ENCODE peak calls at places on chromosomes 13 and 19, in seven cellular contexts. S is lower lobe of right lung, Q is tibial nerve, A is astrocyte, L is PC-9, O is AG04450, K is PC-3. B is an unnamed sample.

GRCh38 chr19:336067-336614 is 8.5 kb downstream of the MIER2 start:
- DNase-seq in O (no peak), S (no peak), K (no peak), L (no peak), A (no peak), Q (no peak), B (no peak)

GRCh38 chr13:94416454-94417080 is 62.9 kb downstream of the DCT start:
- DNase-seq in O (no peak), A (peak), Q (no peak), K (peak), L (peak), S (no peak), B (no peak)

GRCh38 chr13:43153436-43154082 is 130.2 kb downstream of the DNAJC15 start:
- DNase-seq in A (peak), K (peak), Q (no peak), L (peak), O (peak), S (no peak), B (peak)

GRCh38 chr13:106680796-106681482 is 113.0 kb upstream of the ARGLU1 start:
- DNase-seq in L (no peak), S (no peak), Q (no peak), O (no peak), K (no peak), A (no peak), B (no peak)

GRCh38 chr13:73228546-73228945 is 169.7 kb downstream of the KLF5 start:
- DNase-seq in A (no peak), Q (no peak), L (no peak), K (peak), S (no peak), O (no peak), B (no peak)

GRCh38 chr19:32814046-32814445 is 55.5 kb downstream of the SLC7A9 start:
- DNase-seq in S (no peak), L (no peak), O (no peak), Q (no peak), K (no peak), A (no peak), B (no peak)

GRCh38 chr19:22603518-22604440 is 30.3 kb upstream of the ZNF492 start:
- DNase-seq in S (no peak), Q (no peak), K (no peak), A (no peak), O (no peak), L (no peak), B (no peak)

GRCh38 chr19:15101479-15102082 is 5.6 kb upstream of the SYDE1 start:
- DNase-seq in K (peak), A (no peak), O (no peak), L (peak), S (no peak), Q (peak), B (peak)

GRCh38 chr13:73220966-73221720 is 162.3 kb downstream of the KLF5 start:
- DNase-seq in O (no peak), Q (no peak), A (no peak), S (no peak), L (no peak), K (no peak), B (no peak)

GRCh38 chr19:35734273-35734672 is 8.0 kb downstream of the IGFLR1 start:
- DNase-seq in S (no peak), O (no peak), A (no peak), Q (no peak), L (no peak), K (no peak), B (no peak)

GRCh38 chr13:113990321-113990837 is 16.5 kb upstream of the C13orf46 start:
- DNase-seq in Q (no peak), K (no peak), O (no peak), S (no peak), A (no peak), L (no peak), B (no peak)

GRCh38 chr13:113991191-113991669 is 17.4 kb upstream of the C13orf46 start:
- DNase-seq in K (no peak), S (no peak), A (no peak), O (no peak), L (no peak), Q (no peak), B (no peak)

GRCh38 chr13:113989585-113990300 is 15.9 kb upstream of the C13orf46 start:
- DNase-seq in Q (no peak), A (no peak), L (no peak), S (no peak), K (no peak), O (no peak), B (no peak)

GRCh38 chr13:113992276-113993005 is 18.6 kb upstream of the C13orf46 start:
- DNase-seq in Q (no peak), S (peak), A (no peak), K (no peak), L (no peak), O (no peak), B (no peak)

GRCh38 chr13:113991676-113992179 is 17.9 kb upstream of the C13orf46 start:
- DNase-seq in L (no peak), O (no peak), A (no peak), K (no peak), S (no peak), Q (no peak), B (no peak)
- H3K27ac ChIP-seq in L (no peak), O (no peak), A (no peak), K (no peak), S (no peak), Q (no peak), B (no peak)

GRCh38 chr19:4077800-4078683 is 11.3 kb upstream of the ZBTB7A start:
- DNase-seq in L (no peak), Q (peak), K (peak), A (no peak), S (peak), O (no peak), B (no peak)
- H3K27ac ChIP-seq in L (no peak), Q (peak), K (no peak), A (no peak), S (peak), O (no peak), B (no peak)

GRCh38 chr19:12578641-12579040 is 27.4 kb upstream of the ZNF564 start:
- DNase-seq in K (no peak), A (no peak), O (no peak), S (no peak), L (no peak), Q (no peak), B (no peak)
- H3K27ac ChIP-seq in K (no peak), A (no peak), O (no peak), S (no peak), L (no peak), Q (no peak), B (no peak)

DNA sequence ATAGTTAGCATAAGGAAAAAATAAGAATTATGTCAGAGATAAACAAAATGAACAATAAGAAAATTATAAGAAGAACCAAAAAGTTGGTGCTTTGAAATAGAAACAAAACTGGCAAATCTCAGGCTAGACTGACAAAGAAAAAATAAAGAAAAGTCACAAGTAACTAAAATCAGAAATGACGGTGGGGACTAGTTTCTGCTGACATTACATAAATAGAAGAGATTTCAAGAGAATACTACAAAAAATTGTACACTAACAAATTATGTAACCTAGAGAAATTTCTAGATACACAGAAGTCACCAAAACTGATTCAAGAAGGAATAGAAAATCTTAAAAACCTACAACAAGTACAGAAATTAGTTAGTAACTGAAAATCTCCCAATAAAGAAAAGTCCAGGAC is 355.6 kb upstream of the SGCG start:
- DNase-seq in Q (no peak), K (no peak), O (no peak), A (no peak), S (no peak), L (no peak), B (no peak)
- H3K27ac ChIP-seq in Q (no peak), K (no peak), O (no peak), A (no peak), S (no peak), L (no peak), B (no peak)

DNA sequence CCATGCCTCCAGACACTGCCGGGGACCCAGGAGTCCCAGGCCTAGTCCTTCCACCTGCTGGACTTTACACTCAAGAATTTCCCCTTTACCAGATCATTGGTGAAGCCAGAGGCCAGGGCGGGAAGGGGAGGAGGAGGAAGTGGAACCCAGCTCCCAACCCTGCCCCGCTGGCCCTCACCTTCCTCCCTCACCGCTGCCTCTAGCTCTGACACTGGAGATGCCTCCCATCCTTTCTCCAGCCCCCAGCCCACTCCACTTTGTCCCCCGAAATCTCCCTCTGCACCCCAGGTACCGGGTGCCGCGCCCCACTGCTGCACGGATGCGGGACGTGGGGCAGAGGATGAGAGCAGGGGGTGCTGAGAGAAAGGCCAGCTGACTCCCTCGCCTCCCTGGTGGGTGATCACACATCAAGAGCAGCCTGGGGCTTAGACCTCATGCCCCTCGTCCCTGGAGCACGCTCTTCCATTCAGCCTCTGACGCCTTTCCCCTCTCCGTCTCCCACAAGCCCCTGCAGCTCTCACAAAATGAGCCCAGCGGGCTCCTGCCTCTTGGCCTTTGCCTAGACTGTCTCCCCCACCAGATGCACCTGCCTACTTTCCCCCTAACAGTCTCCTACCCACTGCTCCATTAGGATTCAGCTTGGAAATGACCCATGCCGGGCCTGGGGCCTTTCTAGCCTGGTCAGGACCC is at the start of gene PTPRH:
- DNase-seq in O (no peak), K (peak), L (peak), A (no peak), S (no peak), Q (no peak), B (no peak)
- H3K27ac ChIP-seq in O (peak), K (peak), L (peak), A (peak), S (no peak), Q (no peak), B (peak)

DNA sequence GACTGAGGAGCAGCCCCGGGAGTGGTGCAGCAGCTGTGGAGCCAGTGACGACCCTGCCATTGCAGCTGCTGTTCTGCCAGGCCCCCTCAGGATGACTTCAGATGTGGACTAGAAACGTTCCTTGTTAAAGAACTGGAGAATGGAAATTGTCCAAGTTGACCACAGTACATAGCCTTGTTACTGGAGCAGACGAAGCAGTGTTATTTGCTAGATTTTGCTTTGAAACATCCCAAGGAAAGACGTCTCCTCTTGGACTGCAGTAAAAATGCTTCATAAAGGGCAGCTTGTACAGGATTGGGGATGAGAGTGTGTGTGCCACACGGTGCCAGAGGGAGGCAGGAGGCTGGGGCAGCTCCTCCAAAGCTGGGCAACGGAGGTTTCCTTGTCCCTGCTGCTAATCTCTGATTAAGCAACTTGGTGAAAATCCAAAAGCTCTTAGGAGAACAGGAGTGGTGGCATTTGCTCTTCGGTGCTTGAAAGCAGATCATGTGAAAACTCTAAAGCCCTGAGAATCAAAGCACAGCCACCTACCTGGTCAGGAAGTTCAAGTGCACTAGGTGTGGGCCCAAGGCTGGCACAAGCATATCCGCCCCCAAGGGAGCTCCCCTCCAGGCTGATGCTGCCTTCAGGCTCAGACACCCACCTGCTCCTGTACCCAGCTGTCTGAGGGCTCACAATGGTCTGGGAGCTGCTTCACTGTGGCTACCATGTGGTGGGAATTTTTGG is 34.5 kb downstream of the SHISA2 start:
- DNase-seq in Q (no peak), S (peak), K (no peak), A (peak), L (no peak), O (no peak), B (no peak)
- H3K27ac ChIP-seq in Q (no peak), S (peak), K (peak), A (no peak), L (no peak), O (peak), B (no peak)

GRCh38 chr13:20728579-20729300 is 25.2 kb downstream of the IL17D start:
- DNase-seq in A (no peak), O (no peak), S (no peak), L (no peak), K (peak), Q (peak), B (no peak)
- H3K27ac ChIP-seq in A (no peak), O (no peak), S (no peak), L (no peak), K (no peak), Q (no peak), B (no peak)

GRCh38 chr13:111179908-111180756 is 65.0 kb downstream of the ARHGEF7 start:
- DNase-seq in A (no peak), S (no peak), L (no peak), K (no peak), Q (no peak), O (no peak), B (no peak)
- H3K27ac ChIP-seq in A (peak), S (peak), L (no peak), K (no peak), Q (peak), O (no peak), B (no peak)